ENCODE peak calls at places on chromosome 15, in six cellular contexts. N is EH; S is cerebellar cortex; H is substantia nigra; M is progenitor cell of endocrine pancreas; G is activated T-helper 9 cell treated with anti-CD3 and anti-CD28 coated beads, Interleukin-2, amount 50 U/mL, for 16 hours. V is an unnamed sample.

GRCh38 chr15:73632670-73633058 is 525 bp downstream of the NPTN start:
- DNase-seq in M (no peak), H (no peak), G (no peak), N (no peak), S (no peak), V (peak)

GRCh38 chr15:100737214-100737613 is 134.8 kb downstream of the ASB7 start:
- DNase-seq in G (no peak), S (no peak), M (no peak), N (no peak), H (no peak), V (no peak)

GRCh38 chr15:31302029-31302657 is 24.5 kb upstream of the KLF13 start:
- DNase-seq in S (no peak), N (no peak), H (no peak), G (no peak), M (no peak), V (no peak)

GRCh38 chr15:95086543-95087252 is 855.3 kb downstream of the MCTP2 start:
- DNase-seq in H (no peak), S (no peak), N (peak), G (no peak), M (no peak), V (no peak)

GRCh38 chr15:63234479-63234878 is 42.9 kb upstream of the APH1B start:
- DNase-seq in H (peak), G (no peak), N (peak), M (no peak), S (no peak), V (peak)

GRCh38 chr15:43287254-43287653 is 20.5 kb upstream of the TGM5 start:
- DNase-seq in G (no peak), H (no peak), S (no peak), M (no peak), N (no peak), V (no peak)

GRCh38 chr15:91261345-91261744 is 161.3 kb downstream of the SV2B start:
- DNase-seq in N (no peak), M (no peak), G (no peak), H (no peak), S (no peak), V (no peak)

GRCh38 chr15:76328106-76328696 is 8.4 kb upstream of the ISL2 start:
- DNase-seq in G (no peak), M (no peak), N (no peak), S (no peak), H (no peak), V (no peak)

GRCh38 chr15:101308604-101309435 is 13.8 kb upstream of the SNRPA1 start:
- DNase-seq in G (no peak), M (no peak), H (no peak), S (no peak), N (no peak), V (no peak)

GRCh38 chr15:78438595-78439285 is 724 bp downstream of the IREB2 start:
- DNase-seq in G (peak), N (peak), H (peak), M (peak), S (peak), V (no peak)

GRCh38 chr15:43523646-43524045 is 6.2 kb downstream of the MAP1A start:
- DNase-seq in S (no peak), N (no peak), H (no peak), M (no peak), G (no peak), V (no peak)

GRCh38 chr15:48556159-48556897 is 89.2 kb downstream of the FBN1 start:
- DNase-seq in M (no peak), H (no peak), S (no peak), N (peak), G (no peak), V (no peak)

GRCh38 chr15:79472446-79472845 is 40.3 kb downstream of the MINAR1 start:
- DNase-seq in M (no peak), S (no peak), G (no peak), N (no peak), H (no peak), V (no peak)

GRCh38 chr15:72271895-72272212 is 500 bp downstream of the PARP6 start:
- DNase-seq in N (peak), H (no peak), M (no peak), S (peak), G (no peak), V (no peak)

GRCh38 chr15:52503788-52504496 is 24.7 kb downstream of the MYO5A start:
- DNase-seq in S (no peak), G (no peak), M (no peak), N (peak), H (no peak), V (no peak)

GRCh38 chr15:50065264-50065663 is 53.8 kb downstream of the ATP8B4 start:
- DNase-seq in M (no peak), G (no peak), N (no peak), S (no peak), H (no peak), V (no peak)

GRCh38 chr15:62847900-62848489 is 194.6 kb upstream of the TPM1 start:
- DNase-seq in N (peak), M (peak), G (no peak), S (peak), H (peak), V (peak)

GRCh38 chr15:74024687-74025086 is 30.2 kb downstream of the PML start:
- DNase-seq in N (no peak), M (no peak), S (no peak), H (no peak), G (no peak), V (no peak)

GRCh38 chr15:99384992-99385669 is 133.8 kb downstream of the LRRC28 start:
- DNase-seq in S (no peak), G (no peak), N (no peak), H (no peak), M (no peak), V (no peak)

GRCh38 chr15:45919806-45920205 is 285.0 kb downstream of the SQOR start:
- DNase-seq in M (no peak), H (no peak), G (no peak), S (no peak), N (peak), V (no peak)

GRCh38 chr15:39202641-39203040 is 378.2 kb upstream of the THBS1 start:
- DNase-seq in N (peak), S (no peak), G (no peak), H (no peak), M (no peak), V (no peak)

GRCh38 chr15:75054172-75054897 is 30.9 kb downstream of the PPCDC start:
- DNase-seq in M (no peak), N (no peak), S (no peak), G (no peak), H (no peak), V (no peak)

GRCh38 chr15:60585743-60586708 is 107.1 kb upstream of the ICE2 start:
- DNase-seq in S (peak), N (peak), H (peak), G (no peak), M (peak), V (peak)

GRCh38 chr15:79901958-79902357 is 5.1 kb upstream of the MTHFS start:
- DNase-seq in S (no peak), N (no peak), M (no peak), G (no peak), H (no peak), V (peak)

GRCh38 chr15:26974120-26974780 is 3.3 kb downstream of the GABRG3 start:
- DNase-seq in M (no peak), N (no peak), S (peak), G (no peak), H (no peak), V (peak)

GRCh38 chr15:56758770-56759449 is 25.6 kb upstream of the ZNF280D start:
- DNase-seq in N (peak), M (no peak), H (no peak), S (no peak), G (no peak), V (no peak)

GRCh38 chr15:56325186-56325585 is 40.0 kb upstream of the TEX9 start:
- DNase-seq in M (no peak), S (no peak), N (peak), H (no peak), G (no peak), V (no peak)

GRCh38 chr15:41997845-41998244 is 23.0 kb downstream of the PLA2G4E start:
- DNase-seq in M (no peak), G (no peak), H (no peak), N (no peak), S (no peak), V (no peak)

GRCh38 chr15:75904241-75904631 is 558 bp downstream of the FBXO22 start:
- DNase-seq in G (no peak), N (peak), M (peak), S (peak), H (no peak), V (peak)

V was measured in Ammon's horn.